ENCODE peak calls at places on chromosome 12, in six cellular contexts. H is upper lobe of right lung, D is LoVo, X is fibroblast of pulmonary artery, K is ACHN, N is neuronal stem cell. U is an unnamed sample.
A peak's percentile ranks its signal among the peaks of the same experiment; 100 is the strongest.

GRCh38 chr12:6552140-6552551 is 3.7 kb downstream of the IFFO1 start:
- DNase-seq in X (no peak), D (no peak), N (no peak), K (no peak), H (no peak), U (no peak)

GRCh38 chr12:58787021-58787760 is 133.1 kb downstream of the LRIG3 start:
- DNase-seq in K (no peak), X (no peak), D (no peak), N (no peak), H (no peak), U (no peak)

GRCh38 chr12:92784795-92785562 is 82.2 kb downstream of the PLEKHG7 start:
- DNase-seq in D (peak; percentile 85), N (peak; percentile 48), H (no peak), K (peak; percentile 91), X (peak; percentile 89), U (peak; percentile 42)

GRCh38 chr12:17108877-17109520 is 503.0 kb upstream of the LMO3 start:
- DNase-seq in H (no peak), N (no peak), X (no peak), K (peak; percentile 95), D (no peak), U (no peak)

GRCh38 chr12:3838065-3838464 is 35.1 kb downstream of the PARP11 start:
- DNase-seq in X (no peak), D (no peak), K (no peak), N (no peak), H (no peak), U (no peak)

GRCh38 chr12:57852620-57853509 is 6.3 kb upstream of the CTDSP2 start:
- DNase-seq in K (no peak), H (peak; percentile 74), N (peak; percentile 72), X (no peak), D (no peak), U (no peak)

GRCh38 chr12:13173537-13173936 is 23.0 kb upstream of the EMP1 start:
- DNase-seq in K (peak; percentile 36), H (no peak), N (no peak), D (no peak), X (peak; percentile 87), U (peak; percentile 71)

GRCh38 chr12:84891106-84891838 is 21.3 kb downstream of the SLC6A15 start:
- DNase-seq in N (no peak), X (peak; percentile 44), H (no peak), D (no peak), K (no peak), U (no peak)

GRCh38 chr12:76024942-76025600 is 6.5 kb downstream of the PHLDA1 start:
- DNase-seq in D (peak; percentile 71), K (peak; percentile 67), X (peak; percentile 89), H (no peak), N (no peak), U (no peak)

GRCh38 chr12:22874151-22874550 is 249.2 kb downstream of the ETNK1 start:
- DNase-seq in D (no peak), X (no peak), K (no peak), N (no peak), H (no peak), U (no peak)

GRCh38 chr12:96571101-96571862 is 81.9 kb downstream of the CFAP54 start:
- DNase-seq in H (no peak), X (no peak), D (no peak), K (no peak), N (no peak), U (peak; percentile 40)

GRCh38 chr12:110073049-110073831 is 24.9 kb upstream of the C12orf76 start:
- DNase-seq in X (no peak), H (peak; percentile 71), K (no peak), N (no peak), D (no peak), U (peak; percentile 50)